ENCODE peak calls at places on chromosomes 6 and 20, in seven cellular contexts. One of them, this sample, is unnamed.

GRCh38 chr20:63947638-63948456 is 8.4 kb downstream of the UCKL1 start:
- DNase-seq in AG08396: no peak
- DNase-seq in adrenal gland: peak
- DNase-seq in mesendoderm: no peak
- DNase-seq in lower lobe of right lung: peak
- DNase-seq in effector CD4-positive, alpha-beta T cell: no peak
- DNase-seq in substantia nigra: peak
- DNase-seq in this sample: no peak

GRCh38 chr6:152458648-152459047 is 178.5 kb downstream of the SYNE1 start:
- DNase-seq in AG08396: no peak
- DNase-seq in adrenal gland: no peak
- DNase-seq in mesendoderm: no peak
- DNase-seq in lower lobe of right lung: no peak
- DNase-seq in effector CD4-positive, alpha-beta T cell: no peak
- DNase-seq in substantia nigra: no peak
- DNase-seq in this sample: no peak

GRCh38 chr6:1145756-1146218 is 166.1 kb upstream of the FOXQ1 start:
- DNase-seq in AG08396: no peak
- DNase-seq in adrenal gland: no peak
- DNase-seq in mesendoderm: no peak
- DNase-seq in lower lobe of right lung: no peak
- DNase-seq in effector CD4-positive, alpha-beta T cell: no peak
- DNase-seq in substantia nigra: no peak
- DNase-seq in this sample: no peak

GRCh38 chr6:154648776-154649175 is 84.4 kb upstream of the SCAF8 start:
- DNase-seq in AG08396: no peak
- DNase-seq in adrenal gland: no peak
- DNase-seq in mesendoderm: no peak
- DNase-seq in lower lobe of right lung: no peak
- DNase-seq in effector CD4-positive, alpha-beta T cell: no peak
- DNase-seq in substantia nigra: no peak
- DNase-seq in this sample: no peak

GRCh38 chr6:125857846-125858245 is 67.1 kb downstream of the NCOA7 start:
- DNase-seq in AG08396: no peak
- DNase-seq in adrenal gland: no peak
- DNase-seq in mesendoderm: no peak
- DNase-seq in lower lobe of right lung: no peak
- DNase-seq in effector CD4-positive, alpha-beta T cell: no peak
- DNase-seq in substantia nigra: no peak
- DNase-seq in this sample: no peak

GRCh38 chr6:5096482-5096881 is 11.3 kb downstream of the PPP1R3G start:
- DNase-seq in AG08396: no peak
- DNase-seq in adrenal gland: peak
- DNase-seq in mesendoderm: no peak
- DNase-seq in lower lobe of right lung: no peak
- DNase-seq in effector CD4-positive, alpha-beta T cell: no peak
- DNase-seq in substantia nigra: no peak
- DNase-seq in this sample: no peak

GRCh38 chr6:14326774-14327173 is 209.2 kb downstream of the CD83 start:
- DNase-seq in AG08396: no peak
- DNase-seq in adrenal gland: no peak
- DNase-seq in mesendoderm: no peak
- DNase-seq in lower lobe of right lung: no peak
- DNase-seq in effector CD4-positive, alpha-beta T cell: no peak
- DNase-seq in substantia nigra: no peak
- DNase-seq in this sample: no peak

GRCh38 chr6:41059569-41059968 is 6.6 kb downstream of the APOBEC2 start:
- DNase-seq in AG08396: peak
- DNase-seq in adrenal gland: no peak
- DNase-seq in mesendoderm: peak
- DNase-seq in lower lobe of right lung: no peak
- DNase-seq in effector CD4-positive, alpha-beta T cell: no peak
- DNase-seq in substantia nigra: no peak
- DNase-seq in this sample: no peak

GRCh38 chr6:44123544-44123943 is 3.7 kb downstream of the MRPL14 start:
- DNase-seq in AG08396: no peak
- DNase-seq in adrenal gland: no peak
- DNase-seq in mesendoderm: no peak
- DNase-seq in lower lobe of right lung: no peak
- DNase-seq in effector CD4-positive, alpha-beta T cell: no peak
- DNase-seq in substantia nigra: no peak
- DNase-seq in this sample: no peak

This sample was measured in amygdala.